ENCODE peak calls at places on chromosomes 13 and 19, in four cellular contexts. One of them, this sample, is unnamed.
A peak's percentile ranks its signal among the peaks of the same experiment; 100 is the strongest.

GRCh38 chr19:29259153-29259552 is 46.2 kb upstream of the UQCRFS1 start:
- DNase-seq in upper lobe of right lung: no peak
- DNase-seq in bronchial epithelial cell: no peak
- DNase-seq in fibroblast of pulmonary artery: peak; percentile 3
- DNase-seq in this sample: no peak

GRCh38 chr19:41175825-41176734 is 16.9 kb upstream of the CYP2S1 start:
- DNase-seq in upper lobe of right lung: peak; percentile 85
- DNase-seq in bronchial epithelial cell: peak; percentile 86
- DNase-seq in fibroblast of pulmonary artery: peak; percentile 63
- DNase-seq in this sample: no peak

GRCh38 chr19:47447470-47448359 is 24.0 kb downstream of the SLC8A2 start:
- DNase-seq in upper lobe of right lung: peak; percentile 79
- DNase-seq in bronchial epithelial cell: peak; percentile 50
- DNase-seq in fibroblast of pulmonary artery: peak; percentile 49
- DNase-seq in this sample: no peak

GRCh38 chr19:48989701-48990291 is 3.3 kb downstream of the GYS1 start:
- DNase-seq in upper lobe of right lung: no peak
- DNase-seq in bronchial epithelial cell: no peak
- DNase-seq in fibroblast of pulmonary artery: no peak
- DNase-seq in this sample: no peak

GRCh38 chr19:49339364-49340068 is 4.3 kb downstream of the CD37 start:
- DNase-seq in upper lobe of right lung: peak; percentile 92
- DNase-seq in bronchial epithelial cell: peak; percentile 82
- DNase-seq in fibroblast of pulmonary artery: peak; percentile 85
- DNase-seq in this sample: peak; percentile 84

GRCh38 chr13:99374994-99375805 is 68.0 kb upstream of the GPR183 start:
- DNase-seq in upper lobe of right lung: no peak
- DNase-seq in bronchial epithelial cell: no peak
- DNase-seq in fibroblast of pulmonary artery: no peak
- DNase-seq in this sample: no peak

GRCh38 chr19:5778402-5778801 is 6.1 kb downstream of the PRR22 start:
- DNase-seq in upper lobe of right lung: no peak
- DNase-seq in bronchial epithelial cell: no peak
- DNase-seq in fibroblast of pulmonary artery: no peak
- DNase-seq in this sample: no peak

GRCh38 chr19:3945838-3946237 is 13.0 kb downstream of the NMRK2 start:
- DNase-seq in upper lobe of right lung: no peak
- DNase-seq in bronchial epithelial cell: no peak
- DNase-seq in fibroblast of pulmonary artery: peak; percentile 40
- DNase-seq in this sample: no peak

GRCh38 chr13:40344270-40345148 is 321.9 kb downstream of the FOXO1 start:
- DNase-seq in upper lobe of right lung: no peak
- DNase-seq in bronchial epithelial cell: no peak
- DNase-seq in fibroblast of pulmonary artery: peak; percentile 66
- DNase-seq in this sample: no peak

GRCh38 chr19:54426291-54426918 is 11.1 kb downstream of the TTYH1 start:
- DNase-seq in upper lobe of right lung: no peak
- DNase-seq in bronchial epithelial cell: no peak
- DNase-seq in fibroblast of pulmonary artery: no peak
- DNase-seq in this sample: no peak

GRCh38 chr19:31560021-31560770 is 211.0 kb upstream of the TSHZ3 start:
- DNase-seq in upper lobe of right lung: no peak
- DNase-seq in bronchial epithelial cell: no peak
- DNase-seq in fibroblast of pulmonary artery: no peak
- DNase-seq in this sample: no peak

GRCh38 chr19:52602931-52603330 is 32.8 kb downstream of the ZNF701 start:
- DNase-seq in upper lobe of right lung: no peak
- DNase-seq in bronchial epithelial cell: peak; percentile 52
- DNase-seq in fibroblast of pulmonary artery: no peak
- DNase-seq in this sample: no peak

GRCh38 chr19:39372047-39372802 is 18.7 kb downstream of the PAF1 start:
- DNase-seq in upper lobe of right lung: peak; percentile 74
- DNase-seq in bronchial epithelial cell: no peak
- DNase-seq in fibroblast of pulmonary artery: peak; percentile 98
- DNase-seq in this sample: no peak

GRCh38 chr13:98450495-98451167 is 126.3 kb downstream of the STK24 start:
- DNase-seq in upper lobe of right lung: peak; percentile 54
- DNase-seq in bronchial epithelial cell: no peak
- DNase-seq in fibroblast of pulmonary artery: no peak
- DNase-seq in this sample: peak; percentile 33

GRCh38 chr13:35157143-35157755 is 215.2 kb downstream of the NBEA start:
- DNase-seq in upper lobe of right lung: no peak
- DNase-seq in bronchial epithelial cell: peak; percentile 56
- DNase-seq in fibroblast of pulmonary artery: peak; percentile 81
- DNase-seq in this sample: no peak

GRCh38 chr19:35693835-35694599 is 10.3 kb upstream of the ZBTB32 start:
- DNase-seq in upper lobe of right lung: peak; percentile 89
- DNase-seq in bronchial epithelial cell: peak; percentile 71
- DNase-seq in fibroblast of pulmonary artery: peak; percentile 87
- DNase-seq in this sample: no peak

GRCh38 chr13:112447761-112448603 is 71.8 kb downstream of the SPACA7 start:
- DNase-seq in upper lobe of right lung: no peak
- DNase-seq in bronchial epithelial cell: no peak
- DNase-seq in fibroblast of pulmonary artery: no peak
- DNase-seq in this sample: no peak

GRCh38 chr19:39845621-39846175 is 481 bp downstream of the FBL start:
- DNase-seq in upper lobe of right lung: peak; percentile 65
- DNase-seq in bronchial epithelial cell: no peak
- DNase-seq in fibroblast of pulmonary artery: no peak
- DNase-seq in this sample: no peak

GRCh38 chr19:31049431-31049830 is 299.8 kb downstream of the TSHZ3 start:
- DNase-seq in upper lobe of right lung: no peak
- DNase-seq in bronchial epithelial cell: no peak
- DNase-seq in fibroblast of pulmonary artery: no peak
- DNase-seq in this sample: no peak

GRCh38 chr19:28472843-28473242 is 740.1 kb downstream of the UQCRFS1 start:
- DNase-seq in upper lobe of right lung: peak; percentile 80
- DNase-seq in bronchial epithelial cell: no peak
- DNase-seq in fibroblast of pulmonary artery: no peak
- DNase-seq in this sample: no peak

GRCh38 chr13:51221674-51222509 is at the start of gene FAM124A:
- DNase-seq in upper lobe of right lung: peak; percentile 77
- DNase-seq in bronchial epithelial cell: no peak
- DNase-seq in fibroblast of pulmonary artery: no peak
- DNase-seq in this sample: no peak

GRCh38 chr19:38514812-38515633 is 81.5 kb downstream of the RYR1 start:
- DNase-seq in upper lobe of right lung: peak; percentile 86
- DNase-seq in bronchial epithelial cell: peak; percentile 17
- DNase-seq in fibroblast of pulmonary artery: peak; percentile 56
- DNase-seq in this sample: no peak

GRCh38 chr13:99322297-99323103 is 15.3 kb upstream of the GPR183 start:
- DNase-seq in upper lobe of right lung: no peak
- DNase-seq in bronchial epithelial cell: peak; percentile 81
- DNase-seq in fibroblast of pulmonary artery: peak; percentile 60
- DNase-seq in this sample: no peak

GRCh38 chr19:38228491-38229439 is 4.7 kb upstream of the DPF1 start:
- DNase-seq in upper lobe of right lung: no peak
- DNase-seq in bronchial epithelial cell: no peak
- DNase-seq in fibroblast of pulmonary artery: no peak
- DNase-seq in this sample: no peak

GRCh38 chr19:5222821-5223321 is 117.7 kb downstream of the PTPRS start:
- DNase-seq in upper lobe of right lung: no peak
- DNase-seq in bronchial epithelial cell: no peak
- DNase-seq in fibroblast of pulmonary artery: no peak
- DNase-seq in this sample: no peak

GRCh38 chr19:17757125-17757524 is 5.8 kb downstream of the FCHO1 start:
- DNase-seq in upper lobe of right lung: no peak
- DNase-seq in bronchial epithelial cell: peak; percentile 51
- DNase-seq in fibroblast of pulmonary artery: peak; percentile 64
- DNase-seq in this sample: no peak

GRCh38 chr13:113357529-113357928 is 6.4 kb downstream of the GRTP1 start:
- DNase-seq in upper lobe of right lung: no peak
- DNase-seq in bronchial epithelial cell: peak; percentile 9
- DNase-seq in fibroblast of pulmonary artery: peak; percentile 18
- DNase-seq in this sample: no peak

GRCh38 chr19:57771417-57771816 is 1.9 kb downstream of the ZNF586 start:
- DNase-seq in upper lobe of right lung: no peak
- DNase-seq in bronchial epithelial cell: no peak
- DNase-seq in fibroblast of pulmonary artery: no peak
- DNase-seq in this sample: no peak

GRCh38 chr19:932647-933552 is 7.1 kb downstream of the ARID3A start:
- DNase-seq in upper lobe of right lung: peak; percentile 77
- DNase-seq in bronchial epithelial cell: no peak
- DNase-seq in fibroblast of pulmonary artery: peak; percentile 93
- DNase-seq in this sample: no peak
- TF ChIP-seq CTCF in upper lobe of right lung: no peak
- TF ChIP-seq CTCF in bronchial epithelial cell: no peak
- TF ChIP-seq CTCF in fibroblast of pulmonary artery: no peak
- TF ChIP-seq CTCF in this sample: no peak

DNA sequence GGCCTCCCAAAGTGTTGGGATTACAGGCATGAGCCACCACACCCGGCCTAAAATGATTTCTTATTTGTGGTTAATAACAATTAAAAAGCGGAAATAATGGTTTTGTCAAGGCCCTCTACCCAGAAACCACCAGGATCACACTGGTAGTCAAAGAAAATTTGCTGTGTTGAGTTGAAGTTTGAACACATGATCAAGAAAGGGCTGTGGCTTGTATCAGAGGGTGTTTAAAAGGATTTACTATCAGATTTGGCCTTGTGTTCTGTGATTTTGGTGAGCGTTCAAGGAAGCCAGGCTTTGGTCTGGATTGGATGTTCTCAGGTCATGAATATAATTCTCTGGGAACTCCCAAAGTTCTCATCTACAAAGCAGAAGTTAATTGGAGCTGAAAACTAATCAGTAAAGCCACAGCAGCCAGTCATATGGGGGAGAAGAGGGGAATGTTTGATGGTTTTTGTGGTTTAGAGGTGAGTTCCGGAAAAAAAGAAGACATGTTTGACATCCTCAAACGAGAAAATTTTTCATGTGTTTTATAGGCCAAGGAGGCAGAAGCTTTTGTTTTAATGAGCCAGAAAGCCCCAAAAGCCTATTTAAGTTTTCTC is 10.6 kb upstream of the ZNF556 start:
- DNase-seq in upper lobe of right lung: no peak
- DNase-seq in bronchial epithelial cell: no peak
- DNase-seq in fibroblast of pulmonary artery: no peak
- DNase-seq in this sample: no peak
- TF ChIP-seq CTCF in upper lobe of right lung: no peak
- TF ChIP-seq CTCF in bronchial epithelial cell: no peak
- TF ChIP-seq CTCF in fibroblast of pulmonary artery: no peak
- TF ChIP-seq CTCF in this sample: no peak

GRCh38 chr13:23380534-23380933 is 53.0 kb downstream of the SACS start:
- DNase-seq in upper lobe of right lung: no peak
- DNase-seq in bronchial epithelial cell: no peak
- DNase-seq in fibroblast of pulmonary artery: peak; percentile 58
- DNase-seq in this sample: no peak

GRCh38 chr13:23377603-23378002 is 55.9 kb downstream of the SACS start:
- DNase-seq in upper lobe of right lung: no peak
- DNase-seq in bronchial epithelial cell: no peak
- DNase-seq in fibroblast of pulmonary artery: no peak
- DNase-seq in this sample: no peak

GRCh38 chr13:23378009-23378632 is 55.4 kb downstream of the SACS start:
- DNase-seq in upper lobe of right lung: no peak
- DNase-seq in bronchial epithelial cell: peak; percentile 89
- DNase-seq in fibroblast of pulmonary artery: peak; percentile 93
- DNase-seq in this sample: no peak

GRCh38 chr13:23372264-23372905 is 61.1 kb downstream of the SACS start:
- DNase-seq in upper lobe of right lung: no peak
- DNase-seq in bronchial epithelial cell: no peak
- DNase-seq in fibroblast of pulmonary artery: peak; percentile 82
- DNase-seq in this sample: no peak

GRCh38 chr13:23375007-23375971 is 58.2 kb downstream of the SACS start:
- DNase-seq in upper lobe of right lung: peak; percentile 97
- DNase-seq in bronchial epithelial cell: peak; percentile 68
- DNase-seq in fibroblast of pulmonary artery: peak; percentile 95
- DNase-seq in this sample: peak; percentile 97
- TF ChIP-seq CTCF in upper lobe of right lung: peak; percentile 26
- TF ChIP-seq CTCF in bronchial epithelial cell: peak; percentile 23
- TF ChIP-seq CTCF in fibroblast of pulmonary artery: no peak
- TF ChIP-seq CTCF in this sample: peak; percentile 69

GRCh38 chr13:21767032-21767431 is 96.2 kb downstream of the FGF9 start:
- DNase-seq in upper lobe of right lung: no peak
- DNase-seq in bronchial epithelial cell: no peak
- DNase-seq in fibroblast of pulmonary artery: no peak
- DNase-seq in this sample: no peak
- TF ChIP-seq CTCF in upper lobe of right lung: no peak
- TF ChIP-seq CTCF in bronchial epithelial cell: no peak
- TF ChIP-seq CTCF in fibroblast of pulmonary artery: no peak
- TF ChIP-seq CTCF in this sample: no peak

GRCh38 chr19:8695911-8696310 is 2.7 kb downstream of the ACTL9 start:
- DNase-seq in upper lobe of right lung: no peak
- DNase-seq in bronchial epithelial cell: no peak
- DNase-seq in fibroblast of pulmonary artery: no peak
- DNase-seq in this sample: no peak

GRCh38 chr19:8698433-8699063 is at the start of gene ACTL9:
- DNase-seq in upper lobe of right lung: no peak
- DNase-seq in bronchial epithelial cell: no peak
- DNase-seq in fibroblast of pulmonary artery: no peak
- DNase-seq in this sample: no peak

GRCh38 chr19:8699908-8700307 is 1.3 kb upstream of the ACTL9 start:
- DNase-seq in upper lobe of right lung: no peak
- DNase-seq in bronchial epithelial cell: no peak
- DNase-seq in fibroblast of pulmonary artery: no peak
- DNase-seq in this sample: no peak

GRCh38 chr19:8696993-8697392 is 1.6 kb downstream of the ACTL9 start:
- DNase-seq in upper lobe of right lung: no peak
- DNase-seq in bronchial epithelial cell: no peak
- DNase-seq in fibroblast of pulmonary artery: no peak
- DNase-seq in this sample: no peak

DNA sequence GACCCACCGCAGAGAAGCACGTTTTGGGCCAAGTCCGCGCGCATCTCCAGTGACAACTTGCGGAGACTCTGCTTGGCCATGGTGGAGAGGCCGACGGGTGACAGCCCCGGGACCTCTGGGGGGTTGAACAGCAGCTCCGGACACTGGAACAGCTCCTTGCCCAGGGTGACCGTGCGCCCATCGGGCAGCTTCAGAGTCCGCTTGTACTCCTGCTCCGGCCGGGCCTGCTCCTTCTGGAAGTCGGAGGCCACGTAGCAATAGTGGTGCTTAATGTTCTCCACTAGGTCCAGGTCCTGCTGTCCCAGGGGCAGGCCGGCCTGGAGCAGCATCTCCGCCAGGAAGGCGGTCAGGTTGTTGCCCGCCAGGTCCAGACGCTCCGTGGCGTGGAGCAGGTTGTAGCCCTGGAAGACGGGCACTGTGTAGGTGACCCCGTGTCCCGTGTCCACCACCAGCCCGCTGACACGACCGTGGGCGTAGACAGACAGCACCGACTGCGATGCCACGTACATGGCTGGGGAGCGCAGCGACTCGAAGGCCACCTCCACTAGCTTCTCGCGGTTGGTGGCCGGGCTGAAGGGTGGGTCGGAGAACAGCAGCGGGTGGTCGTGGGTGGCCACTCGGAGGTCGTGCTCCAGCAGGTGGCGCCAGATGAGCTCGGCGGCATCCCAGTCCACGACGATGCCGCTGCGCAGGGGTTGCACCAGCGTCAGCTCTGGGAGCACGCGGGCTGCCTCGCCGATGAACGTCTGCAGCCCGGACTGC is 743 bp downstream of the ACTL9 start:
- DNase-seq in upper lobe of right lung: no peak
- DNase-seq in bronchial epithelial cell: no peak
- DNase-seq in fibroblast of pulmonary artery: no peak
- DNase-seq in this sample: no peak
- TF ChIP-seq CTCF in upper lobe of right lung: no peak
- TF ChIP-seq CTCF in bronchial epithelial cell: no peak
- TF ChIP-seq CTCF in fibroblast of pulmonary artery: no peak
- TF ChIP-seq CTCF in this sample: peak; percentile 42

GRCh38 chr13:28199089-28199488 is 60.7 kb downstream of the PAN3 start:
- DNase-seq in upper lobe of right lung: no peak
- DNase-seq in bronchial epithelial cell: no peak
- DNase-seq in fibroblast of pulmonary artery: no peak
- DNase-seq in this sample: no peak
- TF ChIP-seq CTCF in upper lobe of right lung: peak; percentile 5
- TF ChIP-seq CTCF in bronchial epithelial cell: no peak
- TF ChIP-seq CTCF in fibroblast of pulmonary artery: no peak
- TF ChIP-seq CTCF in this sample: no peak

This sample was measured in chondrocyte.